ENCODE peak calls at places on chromosomes 6 and 20, in nine cellular contexts. O, E, T, V, N, Q, R, S and H are unnamed samples.

GRCh38 chr6:149203509-149203908 is 114.0 kb upstream of the TAB2 start:
- DNase-seq in O (no peak), E (no peak), T (no peak), V (no peak), N (no peak), Q (no peak), R (no peak), S (no peak), H (no peak)

GRCh38 chr20:8903655-8904605 is 165.0 kb upstream of the PLCB4 start:
- DNase-seq in O (no peak), E (no peak), T (no peak), V (no peak), N (no peak), Q (no peak), R (no peak), S (no peak), H (no peak)

GRCh38 chr6:45327956-45328522 is at the start of gene RUNX2:
- DNase-seq in O (no peak), E (peak; percentile 28), T (no peak), V (no peak), N (no peak), Q (no peak), R (no peak), S (no peak), H (no peak)

GRCh38 chr20:63286781-63287696 is 5.9 kb upstream of the COL20A1 start:
- DNase-seq in O (no peak), E (no peak), T (no peak), V (no peak), N (no peak), Q (no peak), R (no peak), S (no peak), H (no peak)

GRCh38 chr6:21526974-21527373 is 66.6 kb upstream of the SOX4 start:
- DNase-seq in O (no peak), E (no peak), T (no peak), V (no peak), N (no peak), Q (no peak), R (no peak), S (no peak), H (no peak)

GRCh38 chr6:137520520-137520919 is 26.3 kb upstream of the OLIG3 start:
- DNase-seq in O (no peak), E (no peak), T (no peak), V (no peak), N (no peak), Q (no peak), R (no peak), S (no peak), H (no peak)

GRCh38 chr20:47578543-47578942 is 76.9 kb downstream of the NCOA3 start:
- DNase-seq in O (no peak), E (no peak), T (no peak), V (no peak), N (no peak), Q (no peak), R (no peak), S (peak; percentile 92), H (no peak)

GRCh38 chr6:35298625-35299140 is 1.1 kb downstream of the DEF6 start:
- DNase-seq in O (no peak), E (no peak), T (no peak), V (no peak), N (no peak), Q (peak; percentile 44), R (no peak), S (no peak), H (no peak)

GRCh38 chr6:127117979-127118504 is 429 bp upstream of the RSPO3 start:
- DNase-seq in O (no peak), E (no peak), T (no peak), V (peak; percentile 30), N (no peak), Q (no peak), R (no peak), S (peak; percentile 52), H (no peak)

GRCh38 chr6:127118505-127119360 is at the start of gene RSPO3:
- DNase-seq in O (no peak), E (peak; percentile 72), T (no peak), V (peak; percentile 44), N (no peak), Q (peak; percentile 32), R (no peak), S (peak; percentile 66), H (peak; percentile 25)

GRCh38 chr6:127120787-127121636 is 2.5 kb downstream of the RSPO3 start:
- DNase-seq in O (peak; percentile 96), E (peak; percentile 87), T (peak; percentile 72), V (peak; percentile 73), N (peak; percentile 63), Q (peak; percentile 88), R (no peak), S (peak; percentile 88), H (peak; percentile 68)

GRCh38 chr6:127120109-127120786 is 1.8 kb downstream of the RSPO3 start:
- DNase-seq in O (no peak), E (peak; percentile 49), T (no peak), V (peak; percentile 34), N (no peak), Q (no peak), R (no peak), S (no peak), H (no peak)

DNA sequence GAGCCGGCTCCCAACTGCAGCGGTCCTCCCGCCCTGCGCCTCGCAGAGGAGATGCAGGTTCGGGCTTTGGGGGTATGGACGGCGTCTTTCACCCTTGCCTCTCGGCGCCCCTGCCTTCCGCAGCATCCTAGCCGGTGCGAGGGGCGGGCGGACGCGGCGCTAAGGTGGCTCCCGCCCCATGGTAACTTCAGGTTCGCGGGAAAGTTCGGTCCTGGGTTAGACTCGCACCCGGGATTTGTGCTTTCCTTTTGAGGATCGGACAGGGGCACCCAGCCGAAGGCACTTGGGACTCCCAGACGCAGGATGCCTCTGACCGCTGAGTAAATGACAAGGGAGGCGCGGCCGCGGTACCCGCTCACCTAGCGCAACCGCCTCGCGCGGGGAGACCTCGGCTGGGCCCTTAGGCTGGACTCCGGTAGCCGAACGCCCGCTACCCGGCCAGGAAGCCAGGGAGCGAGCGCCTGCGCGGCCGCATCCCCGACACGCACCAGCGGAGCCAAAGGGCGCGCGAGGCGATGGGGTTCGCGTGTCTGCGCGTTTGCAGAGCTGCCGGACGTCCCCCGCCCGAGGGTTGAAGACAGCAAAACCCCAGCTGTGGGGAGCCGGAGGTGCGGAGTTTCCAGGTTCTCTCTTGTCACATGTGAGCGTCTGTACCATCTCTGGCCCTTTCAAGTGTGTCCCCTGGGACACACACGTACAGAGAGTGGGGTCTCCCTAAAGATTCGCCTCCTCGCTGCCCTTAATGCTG is 1.1 kb downstream of the RSPO3 start:
- DNase-seq in O (no peak), E (peak; percentile 77), T (peak; percentile 50), V (peak; percentile 48), N (no peak), Q (no peak), R (no peak), S (peak; percentile 35), H (peak; percentile 25)
- TF ChIP-seq POLR2AphosphoS5 in O (peak; percentile 12), E (no peak), T (no peak), V (no peak), N (no peak), Q (no peak), R (no peak), S (no peak), H (no peak)

DNA sequence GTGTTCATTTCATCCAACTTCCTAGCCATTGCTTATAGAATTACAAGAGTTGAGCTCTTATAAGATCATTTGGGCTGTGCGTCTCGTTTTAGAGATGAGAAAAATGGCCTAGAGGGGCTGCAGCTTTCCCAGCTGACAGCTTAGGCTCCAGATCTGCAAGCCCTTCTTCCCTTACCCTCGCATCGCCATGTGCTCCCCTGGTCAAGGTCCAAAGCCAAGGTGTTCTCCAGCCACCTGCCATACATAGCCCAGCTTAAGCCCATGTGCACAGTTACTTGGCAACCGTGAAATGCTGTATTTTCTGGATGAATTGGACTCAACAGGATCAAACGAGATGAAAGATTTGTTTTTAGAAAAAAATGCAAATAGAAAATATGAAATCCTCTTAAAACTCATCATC is 7.9 kb downstream of the MAP3K4 start:
- DNase-seq in O (no peak), E (no peak), T (no peak), V (no peak), N (no peak), Q (no peak), R (no peak), S (no peak), H (no peak)
- H3K27ac ChIP-seq in O (peak overlapping the region; percentile 18), E (no peak overlapping the region), T (no peak overlapping the region), V (no peak overlapping the region), N (no peak overlapping the region), Q (no peak overlapping the region), R (no peak overlapping the region), S (no peak overlapping the region), H (no peak overlapping the region)

GRCh38 chr6:5071216-5071615 is 13.9 kb upstream of the PPP1R3G start:
- DNase-seq in O (no peak), E (no peak), T (no peak), V (no peak), N (no peak), Q (no peak), R (no peak), S (no peak), H (no peak)

GRCh38 chr6:5072440-5072839 is 12.7 kb upstream of the PPP1R3G start:
- DNase-seq in O (no peak), E (no peak), T (no peak), V (no peak), N (no peak), Q (no peak), R (no peak), S (no peak), H (no peak)

GRCh38 chr6:5066456-5067093 is 18.6 kb upstream of the PPP1R3G start:
- DNase-seq in O (no peak), E (no peak), T (no peak), V (no peak), N (no peak), Q (no peak), R (no peak), S (no peak), H (no peak)

GRCh38 chr6:5067305-5067704 is 17.8 kb upstream of the PPP1R3G start:
- DNase-seq in O (no peak), E (no peak), T (no peak), V (no peak), N (no peak), Q (no peak), R (no peak), S (no peak), H (no peak)

DNA sequence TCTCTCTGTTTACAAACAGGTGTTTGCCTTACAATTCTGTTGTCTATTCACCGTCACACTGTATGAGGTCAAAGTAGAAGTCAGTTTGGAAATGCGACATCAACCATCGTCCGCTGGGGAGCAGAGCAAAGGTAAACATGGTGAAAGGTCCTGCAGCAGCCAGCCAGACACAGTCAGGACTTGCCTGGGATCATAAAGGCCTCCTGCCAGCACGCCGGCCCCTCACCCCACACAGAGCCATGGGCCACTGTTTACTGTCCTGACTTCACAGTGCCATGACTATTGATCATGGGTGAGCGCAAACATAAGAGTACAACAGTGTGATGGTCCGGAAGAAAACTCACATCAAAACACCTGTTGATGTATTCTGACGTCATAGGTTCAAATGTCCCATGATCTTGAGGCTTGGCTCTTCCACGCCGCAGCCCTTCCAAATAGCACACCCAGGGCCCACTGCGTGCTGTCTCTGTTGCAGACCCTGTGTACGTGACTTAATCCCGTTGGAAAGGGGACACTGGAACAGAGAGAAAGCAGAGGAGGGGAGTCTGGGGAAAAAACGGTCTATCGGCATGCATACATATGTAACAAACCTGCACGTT is 16.9 kb upstream of the PPP1R3G start:
- DNase-seq in O (no peak), E (no peak), T (no peak), V (no peak), N (no peak), Q (no peak), R (no peak), S (no peak), H (no peak)
- TF ChIP-seq POLR2AphosphoS5 in O (no peak), E (no peak), T (no peak), V (no peak), N (no peak), Q (no peak), R (no peak), S (no peak), H (no peak)

DNA sequence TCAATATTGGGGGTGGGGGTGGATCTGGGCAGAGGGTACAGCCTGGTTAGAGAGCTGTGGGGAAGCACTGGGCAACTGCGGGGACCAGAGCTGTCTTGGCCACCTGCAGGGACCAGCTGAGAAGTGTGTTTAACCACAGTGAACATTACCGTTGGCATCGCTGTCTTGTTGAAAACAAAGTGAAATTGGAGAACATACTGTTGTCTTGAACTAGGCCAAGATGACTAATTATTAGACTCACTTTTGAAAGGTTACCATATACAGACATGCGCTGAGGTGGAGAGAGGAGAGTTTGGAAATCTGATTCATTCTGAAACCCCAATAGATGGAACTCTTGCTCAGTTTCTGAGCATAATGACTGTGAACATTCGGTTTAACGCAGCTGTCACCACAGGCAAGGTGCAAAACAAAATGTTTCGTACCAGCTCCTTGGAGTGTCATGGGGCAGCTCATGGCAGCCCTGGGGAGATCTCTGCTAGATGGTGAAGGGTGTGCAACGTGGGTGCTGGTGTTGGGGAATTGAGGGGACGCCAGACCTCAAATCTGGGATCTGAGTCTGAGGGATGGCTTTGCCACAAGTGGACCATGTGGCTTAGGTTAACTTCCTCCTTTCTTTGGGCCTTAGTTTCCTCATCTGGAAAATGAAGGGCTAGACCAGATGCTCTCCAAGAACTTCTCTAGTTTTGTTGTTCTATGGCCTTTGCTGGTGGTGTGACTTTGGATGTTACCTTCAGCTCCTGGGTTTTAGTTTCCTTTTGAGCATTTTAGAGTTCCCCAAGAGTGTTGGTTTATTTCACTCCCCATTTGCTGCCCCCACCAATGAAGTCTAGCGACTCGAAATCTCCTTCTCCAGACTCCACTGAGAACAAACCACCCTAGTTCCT is 24.6 kb upstream of the GTSF1L start:
- DNase-seq in O (no peak), E (no peak), T (no peak), V (no peak), N (no peak), Q (peak; percentile 77), R (no peak), S (no peak), H (no peak)
- H3K27ac ChIP-seq in O (no peak overlapping the region), E (no peak overlapping the region), T (no peak overlapping the region), V (no peak overlapping the region), N (no peak overlapping the region), Q (peak overlapping the region; percentile 63), R (no peak overlapping the region), S (no peak overlapping the region), H (peak overlapping the region; percentile 40)